ENCODE peak calls at places on chromosomes 4 and X, in eight cellular contexts. J, O, B, N, F, Q, W and H are unnamed samples.

GRCh38 chr4:1009647-1010521 is 1.5 kb upstream of the FGFRL1 start:
- DNase-seq in B (peak), O (peak), N (peak), W (no peak), F (peak), Q (peak), J (no peak), H (peak)

GRCh38 chrX:10106801-10107200 is 50.0 kb upstream of the CLCN4 start:
- DNase-seq in N (no peak), F (no peak), J (no peak), Q (no peak), B (no peak), O (no peak), W (no peak), H (no peak)

GRCh38 chr4:173151496-173151895 is 17.1 kb upstream of the GALNT7 start:
- DNase-seq in Q (no peak), O (no peak), F (no peak), N (no peak), W (no peak), B (no peak), J (no peak), H (no peak)

GRCh38 chr4:164997324-164997723 is 19.9 kb upstream of the TRIM61 start:
- DNase-seq in B (no peak), O (no peak), J (no peak), N (no peak), W (no peak), Q (no peak), F (no peak), H (no peak)

GRCh38 chr4:150182794-150183193 is 104.5 kb downstream of the DCLK2 start:
- DNase-seq in J (no peak), O (no peak), W (no peak), N (no peak), B (no peak), Q (no peak), F (no peak), H (no peak)

GRCh38 chr4:77827343-77827742 is 8.2 kb upstream of the CNOT6L start:
- DNase-seq in O (no peak), Q (no peak), N (no peak), B (no peak), W (no peak), J (no peak), F (no peak), H (no peak)

GRCh38 chrX:24178441-24178840 is 28.9 kb downstream of the ZFX start:
- DNase-seq in F (no peak), B (no peak), W (no peak), Q (no peak), O (no peak), N (no peak), J (no peak), H (no peak)

GRCh38 chr4:99887837-99888236 is 6.4 kb downstream of the LAMTOR3 start:
- DNase-seq in Q (no peak), F (no peak), B (peak), J (no peak), W (no peak), O (peak), N (no peak), H (no peak)

GRCh38 chr4:149987777-149988410 is 90.4 kb upstream of the DCLK2 start:
- DNase-seq in B (peak), O (no peak), N (no peak), J (no peak), W (no peak), Q (no peak), F (no peak), H (no peak)

DNA sequence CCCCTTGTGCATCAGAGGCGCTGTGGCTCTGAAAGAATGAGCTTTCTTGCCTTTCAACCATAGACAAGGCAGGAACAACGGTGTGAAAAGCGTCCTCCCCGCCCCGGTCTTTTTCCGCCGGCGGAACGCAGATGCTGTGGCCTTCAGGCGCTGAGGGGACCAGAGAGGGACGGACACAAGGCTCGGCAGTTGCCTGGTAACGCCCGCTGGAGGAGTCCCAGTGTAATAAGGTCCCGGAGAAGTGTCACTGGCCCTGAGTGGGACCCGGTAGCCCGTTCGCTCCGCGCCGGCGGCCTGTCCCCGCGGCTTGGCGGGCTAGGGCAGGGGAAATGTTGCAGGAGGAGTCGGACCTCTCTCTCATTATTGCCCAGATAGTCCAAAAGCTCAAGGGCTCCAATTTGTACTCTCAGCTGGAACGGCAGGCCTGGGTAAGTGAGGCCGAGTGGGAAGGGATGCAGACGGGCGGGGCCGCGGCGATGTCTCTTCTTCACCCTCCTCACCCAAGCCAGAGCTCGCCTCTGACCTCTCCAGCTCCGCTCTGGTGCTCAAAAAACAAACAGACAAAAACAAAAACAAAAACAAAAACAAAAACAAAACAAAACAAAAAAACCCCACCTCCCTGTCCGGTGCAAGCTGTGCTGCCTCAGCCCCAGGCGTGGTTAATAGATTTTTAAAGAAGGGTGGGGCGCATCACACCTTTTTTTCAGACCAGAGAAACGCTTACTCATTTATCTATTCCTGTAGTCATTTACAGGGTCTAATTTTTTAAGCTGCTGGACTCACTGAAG is at the start of gene TBC1D19:
- DNase-seq in W (peak), F (peak), O (peak), N (peak), B (peak), J (peak), Q (peak), H (peak)
- H3K4me3 ChIP-seq in W (peak), F (peak), O (peak), N (peak), B (peak), J (peak), Q (peak), H (peak)

GRCh38 chrX:19852014-19853005 is 35.1 kb downstream of the SH3KBP1 start:
- DNase-seq in W (peak), Q (no peak), F (no peak), J (no peak), N (peak), B (peak), O (peak), H (no peak)
- H3K4me3 ChIP-seq in W (no peak), Q (no peak), F (no peak), J (no peak), N (no peak), B (no peak), O (no peak), H (no peak)

GRCh38 chr4:55398966-55399365 is 3.2 kb downstream of the TMEM165 start:
- DNase-seq in Q (no peak), N (no peak), J (no peak), O (peak), W (no peak), B (peak), F (no peak), H (no peak)

GRCh38 chr4:55397024-55397520 is 1.3 kb downstream of the TMEM165 start:
- DNase-seq in F (no peak), Q (peak), N (peak), O (peak), B (no peak), W (no peak), J (no peak), H (no peak)

GRCh38 chr4:55397521-55398321 is 2.0 kb downstream of the TMEM165 start:
- DNase-seq in O (peak), W (no peak), J (peak), N (no peak), B (peak), F (no peak), Q (no peak), H (no peak)

GRCh38 chr4:55398461-55398860 is 2.7 kb downstream of the TMEM165 start:
- DNase-seq in Q (no peak), N (no peak), W (no peak), O (peak), F (no peak), B (peak), J (no peak), H (no peak)

GRCh38 chr4:55399581-55399980 is 3.8 kb downstream of the TMEM165 start:
- DNase-seq in N (no peak), O (no peak), B (no peak), F (no peak), Q (no peak), J (no peak), W (no peak), H (no peak)
- H3K4me3 ChIP-seq in N (no peak), O (no peak), B (peak), F (no peak), Q (no peak), J (peak), W (peak), H (peak)

DNA sequence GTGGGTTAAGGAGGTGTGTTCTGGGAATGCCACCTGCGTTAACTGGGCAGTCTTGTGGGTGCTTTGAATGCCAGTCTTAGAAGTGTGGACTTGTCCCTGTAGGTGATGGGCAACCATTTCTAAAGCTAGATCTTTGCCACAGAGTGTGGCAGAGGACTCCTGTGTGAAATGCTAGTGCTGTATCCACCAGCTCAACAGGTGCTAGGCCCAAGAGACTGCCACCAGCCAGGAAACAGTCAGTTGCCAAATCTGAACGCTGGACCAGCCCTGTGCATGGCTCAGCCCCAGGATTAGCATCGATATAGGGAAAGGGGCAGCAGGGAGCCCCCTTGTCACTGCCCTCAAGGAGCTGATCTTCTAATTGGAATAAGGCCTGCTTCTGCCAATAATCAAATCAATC is 35.3 kb downstream of the STARD8 start:
- DNase-seq in O (no peak), N (no peak), W (no peak), F (no peak), J (no peak), B (no peak), Q (no peak), H (no peak)
- H3K4me3 ChIP-seq in O (no peak), N (no peak), W (no peak), F (no peak), J (no peak), B (no peak), Q (no peak), H (no peak)

DNA sequence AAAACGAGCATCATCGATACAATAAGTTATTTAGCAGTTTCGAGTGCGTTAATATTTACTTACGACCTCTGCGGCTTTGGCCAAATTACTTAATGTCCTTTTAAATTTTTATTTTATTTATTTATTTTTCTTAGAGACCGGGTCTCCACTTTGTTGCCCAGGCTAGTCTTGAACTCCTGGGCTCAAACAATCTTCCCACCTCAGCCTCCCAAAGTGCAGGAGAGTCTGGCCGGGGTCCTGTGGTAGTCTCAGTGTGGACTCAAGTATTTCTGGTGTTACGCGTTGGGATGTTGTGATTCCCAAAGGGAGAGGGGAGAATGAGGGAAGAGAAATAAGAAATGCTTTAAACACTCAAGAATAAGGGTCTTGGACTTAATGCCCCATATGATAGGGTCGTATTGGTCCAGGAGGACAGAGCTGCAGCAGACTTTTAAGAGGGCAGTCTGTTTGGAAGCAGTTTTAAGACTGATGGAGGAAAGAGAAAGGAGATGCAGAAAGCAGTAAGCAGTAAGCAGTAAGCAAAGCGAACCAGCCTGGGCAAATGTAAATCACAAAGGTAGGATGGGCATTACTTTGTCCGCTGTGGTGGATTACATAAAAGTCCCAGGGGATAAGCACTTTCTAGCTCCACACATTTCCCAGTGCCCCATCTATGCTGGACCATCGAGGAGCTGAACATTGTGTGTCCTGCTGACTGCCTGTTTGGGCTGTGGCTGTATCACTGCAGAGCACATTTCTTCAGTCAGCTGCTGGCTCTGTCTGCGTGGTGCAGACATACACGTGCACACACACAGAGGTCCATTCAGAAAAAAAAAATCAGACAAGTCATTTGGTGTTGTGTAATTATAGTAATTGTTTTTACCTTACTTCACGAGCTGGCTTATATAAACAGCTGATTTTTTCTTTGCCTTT is 767 bp upstream of the PDLIM3 start:
- DNase-seq in B (no peak), J (no peak), F (peak), N (peak), W (no peak), O (peak), Q (peak), H (no peak)
- H3K4me3 ChIP-seq in B (peak), J (peak), F (peak), N (peak), W (peak), O (peak), Q (peak), H (peak)